ENCODE peak calls at places on chromosome 16, in nine cellular contexts. N is adrenal gland, G is stomach, Y is prostate gland, B is H1, U is body of pancreas, A is K562, D is IMR-90, Q is spleen. P is an unnamed sample. For H3K27me3, the result is how much of the 10 kb centered on the place peaks cover.

GRCh38 chr16:87178177-87178863 is 138.9 kb downstream of the C16orf95 start:
- DNase-seq in Y (no peak), N (peak), D (no peak), A (no peak), G (no peak), Q (no peak), U (no peak), B (no peak), P (no peak)

GRCh38 chr16:12532871-12533610 is 270.6 kb downstream of the CPPED1 start:
- DNase-seq in A (no peak), U (no peak), G (no peak), Y (no peak), D (no peak), B (no peak), N (no peak), Q (no peak), P (no peak)

GRCh38 chr16:102060-102855 is 24.2 kb downstream of the MPG start:
- DNase-seq in Q (no peak), D (peak), Y (no peak), B (no peak), G (no peak), N (peak), U (no peak), A (no peak), P (peak)

GRCh38 chr16:22007159-22007508 is 777 bp upstream of the MOSMO start:
- DNase-seq in N (no peak), Y (no peak), A (no peak), B (no peak), G (no peak), D (no peak), U (no peak), Q (no peak), P (no peak)

GRCh38 chr16:72637306-72637705 is 410.6 kb downstream of the ZFHX3 start:
- DNase-seq in G (no peak), U (no peak), Q (no peak), Y (no peak), A (no peak), N (no peak), D (peak), B (no peak), P (no peak)

GRCh38 chr16:57593021-57593420 is 35.4 kb upstream of the ADGRG1 start:
- DNase-seq in D (no peak), U (no peak), Y (no peak), G (no peak), A (no peak), B (no peak), Q (no peak), N (no peak), P (peak)

GRCh38 chr16:85291302-85292148 is 179.3 kb upstream of the CIBAR2 start:
- DNase-seq in D (no peak), N (peak), G (peak), A (peak), B (no peak), U (no peak), Q (peak), Y (no peak), P (peak)

GRCh38 chr16:11025120-11025531 is 80.8 kb downstream of the CLEC16A start:
- DNase-seq in A (peak), Q (no peak), U (no peak), B (no peak), Y (no peak), D (no peak), G (no peak), N (no peak), P (no peak)

GRCh38 chr16:65782537-65783290 is 583.8 kb upstream of the CDH5 start:
- DNase-seq in D (peak), Y (peak), B (peak), N (peak), Q (no peak), A (no peak), U (no peak), G (no peak), P (no peak)

GRCh38 chr16:67541391-67542263 is 13.0 kb downstream of the RIPOR1 start:
- DNase-seq in Y (no peak), D (peak), A (no peak), Q (no peak), G (no peak), U (peak), N (peak), B (no peak), P (peak)

GRCh38 chr16:52078716-52079655 is 468.0 kb downstream of the TOX3 start:
- DNase-seq in G (no peak), Q (no peak), U (no peak), A (no peak), D (no peak), Y (no peak), B (no peak), N (no peak), P (no peak)

GRCh38 chr16:50537533-50538290 is 10.5 kb upstream of the NKD1 start:
- DNase-seq in U (no peak), D (no peak), N (no peak), B (no peak), G (peak), Y (no peak), A (no peak), Q (peak), P (no peak)

GRCh38 chr16:49283376-49284049 is 1.9 kb upstream of the CBLN1 start:
- DNase-seq in B (no peak), D (no peak), N (no peak), G (no peak), U (no peak), A (no peak), Q (no peak), Y (no peak), P (no peak)

GRCh38 chr16:10280262-10281170 is 98.3 kb upstream of the GRIN2A start:
- DNase-seq in U (no peak), B (no peak), N (no peak), Q (no peak), Y (no peak), D (no peak), A (no peak), G (no peak), P (no peak)

GRCh38 chr16:56776562-56776961 is 46.6 kb downstream of the NUP93 start:
- DNase-seq in U (peak), Y (peak), Q (no peak), D (no peak), A (peak), N (peak), B (no peak), G (peak), P (no peak)

GRCh38 chr16:48206594-48207242 is 37.4 kb upstream of the LONP2 start:
- DNase-seq in D (peak), Q (no peak), U (no peak), N (no peak), A (no peak), Y (no peak), B (no peak), G (no peak), P (no peak)

GRCh38 chr16:54280751-54281150 is 5.8 kb downstream of the IRX3 start:
- DNase-seq in B (no peak), A (no peak), Y (no peak), G (no peak), D (no peak), Q (no peak), U (no peak), N (no peak), P (no peak)

GRCh38 chr16:24609417-24609739 is 70.0 kb downstream of the RBBP6 start:
- DNase-seq in Q (no peak), D (no peak), B (no peak), Y (no peak), U (no peak), G (no peak), N (no peak), A (no peak), P (no peak)

GRCh38 chr16:12257926-12258561 is 281.5 kb downstream of the SNX29 start:
- DNase-seq in U (no peak), Y (no peak), D (no peak), N (no peak), B (no peak), A (peak), G (no peak), Q (no peak), P (no peak)

GRCh38 chr16:10876799-10877341 is at the start of gene CIITA:
- DNase-seq in A (peak), N (peak), Q (peak), D (peak), G (peak), Y (no peak), U (peak), B (no peak), P (peak)

GRCh38 chr16:19707699-19708497 is 10.1 kb downstream of the KNOP1 start:
- DNase-seq in Y (no peak), B (no peak), A (peak), G (no peak), D (no peak), N (no peak), U (no peak), Q (no peak), P (no peak)

GRCh38 chr16:19705131-19705501 is 12.9 kb downstream of the KNOP1 start:
- DNase-seq in D (no peak), A (no peak), Q (peak), G (no peak), B (no peak), Y (no peak), U (no peak), N (no peak), P (no peak)

GRCh38 chr16:19704321-19705130 is 13.5 kb downstream of the KNOP1 start:
- DNase-seq in A (no peak), N (peak), Q (peak), G (no peak), Y (no peak), D (peak), B (no peak), U (no peak), P (no peak)

GRCh38 chr16:19706846-19707245 is 11.2 kb downstream of the KNOP1 start:
- DNase-seq in Q (no peak), U (no peak), D (no peak), G (no peak), A (no peak), Y (no peak), N (no peak), B (no peak), P (no peak)

DNA sequence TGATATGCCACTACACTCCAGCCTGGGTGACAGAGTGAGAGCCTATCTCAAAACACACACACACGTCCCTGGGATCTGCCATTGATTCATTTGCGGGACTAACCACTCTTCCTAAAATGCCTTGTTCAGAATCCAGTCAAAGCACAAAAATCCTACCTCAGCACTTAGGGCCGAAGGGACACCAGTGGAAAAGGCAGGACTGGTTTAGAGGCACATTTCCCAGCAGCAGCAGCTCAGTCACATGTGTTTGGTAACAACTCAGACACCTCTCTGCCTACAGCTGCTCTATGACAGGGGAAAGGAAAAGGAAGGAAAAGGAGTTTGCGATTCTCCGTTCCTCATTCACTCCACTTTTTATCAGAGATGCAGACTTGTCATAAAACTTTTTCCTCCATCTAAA is 12.2 kb downstream of the KNOP1 start:
- DNase-seq in N (no peak), G (no peak), Y (no peak), B (no peak), A (no peak), D (no peak), U (no peak), Q (no peak), P (no peak)
- TF ChIP-seq POLR2A in N (no peak), G (no peak), Y (no peak), B (no peak), A (no peak), D (no peak), U (no peak), Q (no peak), P (no peak)

GRCh38 chr16:27650073-27650701 is 100.2 kb downstream of the KATNIP start:
- DNase-seq in A (no peak), Q (no peak), U (no peak), B (no peak), G (no peak), Y (peak), N (no peak), D (no peak), P (peak)

GRCh38 chr16:27651299-27651698 is 101.4 kb downstream of the KATNIP start:
- DNase-seq in G (no peak), N (no peak), B (no peak), Q (no peak), U (no peak), Y (no peak), A (no peak), D (no peak), P (no peak)

GRCh38 chr16:27646811-27647210 is 96.9 kb downstream of the KATNIP start:
- DNase-seq in Q (no peak), N (no peak), B (no peak), A (no peak), Y (no peak), D (peak), G (no peak), U (no peak), P (no peak)

GRCh38 chr16:27644165-27644564 is 94.2 kb downstream of the KATNIP start:
- DNase-seq in Q (no peak), U (no peak), N (no peak), Y (no peak), B (no peak), D (no peak), A (no peak), G (no peak), P (no peak)

DNA sequence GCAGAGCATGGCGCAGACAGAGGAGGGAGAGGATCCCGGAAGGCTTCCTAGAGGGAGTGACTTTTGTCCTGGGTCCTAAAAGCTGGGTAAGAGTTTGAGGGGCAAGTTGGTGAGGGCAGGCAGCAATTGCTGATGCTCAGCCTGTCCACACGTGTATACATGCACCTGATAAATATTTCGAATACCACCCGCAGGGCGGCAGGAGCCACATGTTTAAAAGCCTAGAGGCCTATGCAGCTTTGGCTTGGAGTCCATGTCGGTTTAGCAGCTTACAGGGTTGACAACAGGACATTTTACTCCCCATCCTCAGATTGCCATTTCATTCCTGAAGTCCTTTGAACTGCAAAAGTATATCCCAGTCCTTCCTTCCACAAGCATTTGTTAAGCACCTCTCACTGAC is 99.1 kb downstream of the KATNIP start:
- DNase-seq in Y (no peak), N (no peak), A (no peak), B (no peak), Q (no peak), G (no peak), D (no peak), U (no peak), P (no peak)
- H3K27ac ChIP-seq in Y (no peak), N (no peak), A (no peak), B (no peak), Q (no peak), G (no peak), D (no peak), U (no peak), P (no peak)

GRCh38 chr16:88440686-88441405 is 12.2 kb upstream of the ZFPM1 start:
- DNase-seq in D (no peak), U (no peak), B (no peak), N (no peak), Y (no peak), A (no peak), Q (no peak), G (no peak), P (no peak)
- H3K27me3 ChIP-seq in D (under half), U (under half), B (under half), N (under half), Y (under half), A (under half), Q (under half), G (half or more), P (under half)

GRCh38 chr16:74700206-74701040 is at the start of gene MLKL:
- DNase-seq in N (peak), D (peak), Y (peak), A (peak), Q (peak), U (peak), B (no peak), G (peak), P (peak)
- TF ChIP-seq POLR2A in N (peak), D (peak), Y (peak), A (peak), Q (peak), U (peak), B (peak), G (no peak), P (no peak)

DNA sequence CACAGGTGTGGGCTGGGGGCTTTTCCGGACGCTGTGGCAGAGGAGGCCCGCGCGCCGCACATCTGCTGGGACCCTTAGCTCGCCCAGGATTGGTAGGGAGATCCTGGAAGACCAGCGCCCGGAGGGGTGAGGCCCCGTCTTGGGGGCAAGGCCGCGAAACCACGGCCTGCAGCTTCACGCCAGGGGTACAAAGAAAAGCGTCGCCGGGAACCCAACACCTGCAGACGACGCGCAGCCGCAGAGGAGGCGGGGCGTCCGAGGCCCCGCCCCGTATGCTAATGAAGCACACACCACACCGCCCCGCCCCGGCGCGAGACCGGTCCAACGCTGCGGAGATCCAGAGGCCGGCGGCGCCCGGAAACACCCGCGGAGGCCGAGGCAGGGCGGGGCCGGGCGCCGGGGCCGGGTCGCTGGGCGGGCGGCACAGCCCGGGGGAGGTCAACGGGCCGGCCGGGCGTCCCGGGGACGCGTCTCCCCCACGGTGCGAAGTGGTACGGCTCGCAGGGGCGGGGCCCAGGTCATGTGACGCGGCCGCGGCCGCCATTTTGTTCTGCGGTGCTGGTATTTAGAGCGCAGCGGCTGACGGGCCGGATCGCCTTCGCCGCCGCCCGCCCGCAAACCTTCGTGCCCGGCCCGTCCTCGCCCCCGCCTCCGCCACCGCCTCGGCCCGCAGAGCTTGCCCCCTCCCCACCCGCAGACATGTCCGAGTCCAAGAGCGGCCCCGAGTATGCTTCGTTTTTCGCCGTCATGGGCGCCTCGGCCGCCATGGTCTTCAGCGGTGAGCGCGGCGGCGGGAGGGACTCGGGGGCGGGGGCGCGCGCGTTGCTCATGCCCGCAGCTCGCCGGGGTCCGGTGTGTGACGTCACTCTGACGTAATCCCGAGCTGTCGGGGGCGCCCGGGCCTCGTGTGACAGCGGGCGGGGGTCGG is at the start of gene ATP6V0C:
- DNase-seq in N (peak), U (peak), G (peak), Q (peak), D (peak), A (peak), B (peak), Y (peak), P (peak)
- H3K27ac ChIP-seq in N (peak), U (peak), G (peak), Q (peak), D (peak), A (peak), B (peak), Y (peak), P (peak)

DNA sequence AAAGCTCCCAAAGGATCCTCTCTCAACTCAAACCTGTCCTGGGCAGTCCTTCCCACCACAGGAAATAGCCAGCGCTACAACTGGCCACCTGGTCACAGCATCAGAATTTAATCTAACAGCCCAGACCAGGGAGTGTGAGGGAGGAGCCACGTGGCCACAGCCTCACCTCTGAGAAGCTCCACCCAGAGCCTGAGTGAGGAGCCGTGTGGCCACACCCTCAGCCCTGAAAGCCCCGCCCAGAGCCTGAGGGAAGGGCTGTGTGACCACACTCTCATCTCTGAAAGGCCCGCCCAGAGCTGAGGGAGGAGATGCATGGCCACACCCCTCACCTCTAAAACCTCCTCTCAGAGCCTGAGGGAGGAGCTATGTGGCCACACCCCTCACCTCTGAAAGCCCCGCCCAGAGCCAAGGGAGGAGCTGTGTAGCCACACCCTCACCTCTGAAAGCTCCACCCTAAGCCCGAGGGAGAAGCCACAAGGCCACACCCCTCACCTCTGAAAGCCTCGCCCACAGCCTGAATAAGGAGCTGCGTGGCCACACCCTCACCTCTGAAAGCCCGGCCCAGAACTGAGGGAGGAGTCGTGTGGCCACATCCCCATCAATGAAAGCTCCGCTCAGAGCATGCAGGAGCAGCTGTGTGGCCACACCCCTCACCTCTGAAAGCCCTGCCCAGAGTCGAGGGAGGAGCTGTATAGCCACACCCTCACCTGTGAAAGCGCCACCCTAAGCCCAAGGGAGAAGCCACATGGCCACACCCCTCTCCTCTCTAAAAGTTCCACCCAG is 28.6 kb downstream of the SLC38A8 start:
- DNase-seq in A (peak), G (peak), D (peak), N (peak), Y (peak), Q (no peak), U (peak), B (peak), P (no peak)
- H3K27me3 ChIP-seq in A (under half), G (under half), D (under half), N (under half), Y (under half), Q (under half), U (under half), B (under half), P (under half)

DNA sequence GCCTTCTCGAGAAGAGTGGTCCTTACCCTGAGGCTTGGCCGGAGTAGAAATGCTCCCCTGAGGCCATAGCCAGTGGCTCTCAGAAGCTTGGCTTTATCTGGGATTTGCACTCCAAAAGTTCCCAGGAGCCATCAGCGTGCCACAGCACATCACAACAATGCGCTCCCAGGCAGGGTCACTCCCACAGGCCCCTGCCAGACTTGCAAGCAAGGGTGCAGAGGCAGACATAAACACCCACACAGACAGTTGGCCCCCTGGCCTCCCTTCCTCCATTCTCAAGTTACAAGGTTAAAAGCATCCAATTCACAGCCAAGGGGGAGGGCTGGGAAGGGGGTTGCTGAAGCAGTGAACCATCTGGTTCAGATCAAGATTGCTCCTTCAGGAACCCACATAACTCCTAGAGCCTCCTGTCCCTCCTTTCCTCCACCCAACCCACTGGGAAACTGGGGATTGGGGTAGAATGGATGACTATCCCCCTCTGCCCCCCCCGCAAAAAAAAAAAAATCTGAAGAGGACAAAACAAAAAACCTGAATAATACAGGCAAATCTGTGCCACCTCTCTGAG is 1.8 kb downstream of the ST3GAL2 start:
- DNase-seq in D (peak), A (peak), G (no peak), U (no peak), B (peak), Y (no peak), N (peak), Q (no peak), P (no peak)
- TF ChIP-seq POLR2A in D (peak), A (peak), G (no peak), U (no peak), B (no peak), Y (no peak), N (no peak), Q (no peak), P (no peak)